ENCODE peak calls at places on chromosomes 7 and 10, in five cellular contexts. G is choroid plexus epithelial cell, Z is psoas muscle, R is HFFc6, F is breast epithelium. E is an unnamed sample.

GRCh38 chr10:124152139-124152780 is 58.9 kb upstream of the CHST15 start:
- DNase-seq in F (peak), Z (peak), R (peak), G (peak), E (no peak)

GRCh38 chr7:96211954-96212353 is 109.9 kb downstream of the SLC25A13 start:
- DNase-seq in R (no peak), F (no peak), G (peak), Z (no peak), E (no peak)

GRCh38 chr7:100465702-100466311 is 1.7 kb upstream of the SPACDR start:
- DNase-seq in G (peak), R (peak), F (peak), Z (peak), E (peak)

GRCh38 chr7:14104861-14105260 is 115.4 kb upstream of the ETV1 start:
- DNase-seq in F (no peak), R (no peak), G (no peak), Z (no peak), E (no peak)

GRCh38 chr10:117980216-117980615 is 66.5 kb downstream of the RAB11FIP2 start:
- DNase-seq in F (no peak), R (peak), Z (no peak), G (peak), E (no peak)

GRCh38 chr10:29285624-29286051 is 3.2 kb upstream of the LYZL1 start:
- DNase-seq in Z (no peak), R (no peak), F (no peak), G (no peak), E (no peak)

GRCh38 chr7:103689262-103689661 is 243.3 kb upstream of the SLC26A5 start:
- DNase-seq in G (no peak), Z (no peak), R (no peak), F (no peak), E (no peak)

GRCh38 chr7:55476852-55477780 is 95.2 kb downstream of the VOPP1 start:
- DNase-seq in Z (no peak), F (no peak), R (no peak), G (no peak), E (peak)

GRCh38 chr10:57654856-57655255 is 612.8 kb downstream of the IPMK start:
- DNase-seq in R (no peak), Z (no peak), F (no peak), G (no peak), E (no peak)

GRCh38 chr7:14960686-14961085 is 58.1 kb upstream of the DGKB start:
- DNase-seq in Z (no peak), G (no peak), R (no peak), F (no peak), E (no peak)

GRCh38 chr7:8922726-8923125 is 489.3 kb downstream of the NXPH1 start:
- DNase-seq in R (no peak), Z (no peak), G (no peak), F (no peak), E (no peak)

DNA sequence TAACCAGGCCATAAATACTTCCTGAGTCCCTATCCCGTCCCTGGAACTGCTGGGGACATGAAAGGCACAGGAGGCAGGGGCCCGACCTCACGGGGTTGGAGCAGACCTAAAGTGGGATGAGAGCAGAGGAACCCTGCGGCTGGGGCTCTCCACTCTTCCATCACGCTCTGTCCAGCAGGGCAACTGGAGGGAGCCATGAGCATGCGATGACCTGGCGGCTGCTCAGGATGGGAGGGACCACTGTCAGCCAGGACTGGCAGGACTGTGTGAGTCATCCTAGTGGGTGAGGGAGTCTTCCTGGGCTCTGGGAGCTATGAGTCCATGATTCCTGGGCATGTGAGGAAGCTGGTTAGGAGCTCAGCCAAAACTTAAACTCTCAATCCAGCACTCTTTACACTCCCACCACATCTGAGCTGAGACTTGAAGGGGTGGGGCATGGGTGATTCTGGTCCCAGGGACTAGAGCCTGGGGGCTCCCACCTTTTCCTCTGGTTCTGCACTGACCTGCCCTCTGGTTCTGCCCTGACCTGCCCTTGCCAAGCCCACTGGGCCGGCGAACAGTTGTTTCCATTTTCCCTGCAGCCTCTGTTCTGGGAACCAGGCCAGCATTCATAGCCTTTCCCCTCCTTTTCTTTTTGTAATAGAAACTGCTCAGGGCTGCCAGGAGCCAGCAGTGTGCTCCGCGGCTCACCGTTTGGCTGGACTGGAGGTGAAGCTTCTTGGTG is 47.1 kb downstream of the SYPL1 start:
- DNase-seq in R (peak), F (peak), Z (peak), G (peak), E (peak)
- TF ChIP-seq CTCF in R (no peak), F (no peak), Z (peak), G (no peak), E (peak)

DNA sequence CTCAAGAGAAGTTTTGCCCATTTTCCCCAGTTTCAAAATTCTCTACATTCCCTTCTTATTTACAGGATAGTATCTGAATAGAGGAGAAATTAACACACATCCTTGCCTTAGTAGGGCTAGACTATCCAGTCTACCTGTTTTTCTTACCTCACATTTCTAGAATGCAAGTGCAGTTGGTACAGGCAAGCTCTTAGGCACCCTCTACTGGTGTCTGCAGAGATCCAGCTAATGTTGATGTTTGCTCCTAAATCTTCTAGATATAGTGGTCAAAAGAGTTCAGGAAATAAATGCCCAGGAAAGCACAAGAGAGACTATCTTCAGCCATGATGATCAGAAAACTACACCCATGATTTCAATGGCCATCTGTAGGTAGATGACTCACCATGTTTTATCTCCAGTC is 205.3 kb downstream of the HTR7 start:
- DNase-seq in F (no peak), R (no peak), Z (no peak), G (peak), E (no peak)
- TF ChIP-seq CTCF in F (no peak), R (peak), Z (no peak), G (peak), E (no peak)

GRCh38 chr10:44978570-44979280 is at the start of gene DEPP1:
- DNase-seq in G (peak), F (peak), R (no peak), Z (peak), E (peak)
- TF ChIP-seq CTCF in G (peak), F (peak), R (no peak), Z (peak), E (no peak)

GRCh38 chr10:127913368-127913759 is 6.5 kb downstream of the PTPRE start:
- DNase-seq in R (no peak), Z (no peak), F (no peak), G (no peak), E (no peak)

GRCh38 chr10:127911218-127911866 is 4.4 kb downstream of the PTPRE start:
- DNase-seq in R (no peak), F (no peak), Z (no peak), G (no peak), E (no peak)

GRCh38 chr10:127912607-127913367 is 5.9 kb downstream of the PTPRE start:
- DNase-seq in G (no peak), R (no peak), Z (no peak), F (no peak), E (no peak)

GRCh38 chr10:127910464-127910770 is 3.5 kb downstream of the PTPRE start:
- DNase-seq in R (no peak), G (peak), F (no peak), Z (no peak), E (no peak)

GRCh38 chr10:127911867-127912257 is 5.0 kb downstream of the PTPRE start:
- DNase-seq in G (no peak), F (no peak), R (no peak), Z (no peak), E (no peak)
- TF ChIP-seq CTCF in G (no peak), F (no peak), R (no peak), Z (no peak), E (no peak)

GRCh38 chr10:128032466-128032865 is 93.8 kb downstream of the MKI67 start:
- DNase-seq in F (no peak), G (no peak), Z (no peak), R (no peak), E (no peak)
- TF ChIP-seq CTCF in F (no peak), G (no peak), Z (no peak), R (no peak), E (no peak)

DNA sequence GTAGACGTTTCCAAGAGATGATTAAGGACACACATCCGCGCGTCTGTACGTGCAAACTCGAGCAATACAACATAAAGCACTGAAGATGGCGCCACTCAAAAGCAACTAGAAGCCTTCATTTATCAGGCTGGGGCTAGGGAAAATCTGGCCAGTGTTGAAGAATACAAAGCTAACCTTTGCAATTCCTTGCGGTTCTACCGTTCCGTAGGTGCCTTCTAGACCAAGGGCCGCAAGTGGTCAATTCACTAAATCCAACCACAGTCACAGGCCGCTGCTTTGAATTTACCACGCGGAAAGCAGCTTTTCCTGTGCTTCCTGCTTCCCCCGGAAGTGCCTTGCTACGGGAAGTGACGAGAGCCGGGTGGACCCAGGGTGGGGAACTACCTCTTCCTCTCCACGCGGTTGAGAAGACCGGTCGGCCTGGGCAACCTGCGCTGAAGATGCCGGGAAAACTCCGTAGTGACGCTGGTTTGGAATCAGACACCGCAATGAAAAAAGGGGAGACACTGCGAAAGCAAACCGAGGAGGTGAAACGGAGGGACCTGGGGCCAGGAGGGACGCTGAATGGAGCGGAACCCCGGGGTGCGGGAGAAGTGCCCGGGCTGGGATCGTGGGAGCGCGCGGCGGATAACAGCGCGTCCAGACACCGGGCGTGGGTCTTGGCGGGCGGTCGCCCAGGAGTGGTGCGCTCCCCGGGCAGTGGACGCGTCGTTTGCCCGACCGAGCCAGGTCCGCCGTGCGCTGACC is at the start of gene DDX21:
- DNase-seq in R (peak), G (peak), F (peak), Z (peak), E (peak)
- TF ChIP-seq CTCF in R (peak), G (peak), F (peak), Z (peak), E (peak)

DNA sequence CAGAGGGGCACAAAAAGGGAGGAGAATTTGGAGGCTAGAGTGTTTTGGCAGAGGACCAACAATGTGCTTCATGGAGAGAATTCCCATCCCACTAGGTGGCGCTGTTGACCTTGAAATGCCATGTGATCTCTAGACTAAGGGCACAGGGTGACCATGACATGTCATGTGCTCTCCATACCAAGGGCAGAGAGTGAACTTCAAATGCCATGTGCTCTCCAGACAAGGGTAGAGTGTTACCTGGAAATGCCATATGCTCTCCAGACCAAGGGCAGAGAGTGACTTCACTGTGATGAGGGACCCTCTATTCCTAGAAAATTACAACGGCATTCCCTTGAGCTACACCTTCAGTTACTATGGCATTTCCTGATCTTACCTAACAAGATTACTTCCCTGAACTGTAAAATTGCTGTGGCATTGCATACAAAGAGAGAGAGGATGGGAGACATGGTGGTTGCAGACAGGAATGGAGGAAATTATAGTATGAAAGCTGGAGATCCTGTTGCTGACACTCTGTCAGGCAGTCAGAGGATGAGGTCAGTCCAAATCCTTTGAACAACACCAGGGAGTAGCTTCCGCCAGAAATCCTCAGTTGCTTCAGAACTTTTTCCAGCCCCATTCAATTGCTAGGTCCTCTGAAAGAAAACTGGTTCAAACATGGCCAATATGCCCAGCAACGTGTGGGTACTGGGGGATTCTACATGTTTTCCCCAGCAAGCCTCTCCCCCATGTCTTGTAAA is 60.9 kb upstream of the ACSM6 start:
- DNase-seq in R (peak), F (peak), Z (peak), G (peak), E (no peak)
- TF ChIP-seq CTCF in R (peak), F (no peak), Z (peak), G (peak), E (peak)

GRCh38 chr10:63133056-63133786 is at the start of gene NRBF2:
- DNase-seq in R (peak), Z (peak), G (peak), F (peak), E (peak)
- TF ChIP-seq CTCF in R (peak), Z (peak), G (peak), F (no peak), E (no peak)